ENCODE peak calls at places on chromosome 20, in five cellular contexts. U is PC-3; H is fibroblast of lung; A is CD4-positive, CD25-positive, alpha-beta regulatory T cell; J is adrenal gland. Z is an unnamed sample.

GRCh38 chr20:23083553-23084220 is 2.4 kb downstream of the CD93 start:
- DNase-seq in H (no peak), U (no peak), J (no peak), A (no peak), Z (no peak)

GRCh38 chr20:61694666-61695065 is 371.0 kb downstream of the TAF4 start:
- DNase-seq in H (no peak), A (no peak), J (no peak), U (no peak), Z (no peak)

GRCh38 chr20:62064788-62065668 is 653 bp downstream of the TAF4 start:
- DNase-seq in H (no peak), U (no peak), J (no peak), A (no peak), Z (no peak)

GRCh38 chr20:38729767-38730166 is 5.5 kb downstream of the SLC32A1 start:
- DNase-seq in H (no peak), U (no peak), J (no peak), A (no peak), Z (no peak)

GRCh38 chr20:49482621-49483017 is at the start of gene KCNB1:
- DNase-seq in A (peak), H (peak), U (peak), J (peak), Z (peak)

GRCh38 chr20:30811896-30812671 is 445.4 kb upstream of the DEFB115 start:
- DNase-seq in U (peak), J (peak), H (peak), A (no peak), Z (no peak)

GRCh38 chr20:24241466-24241865 is 228.0 kb upstream of the SYNDIG1 start:
- DNase-seq in H (no peak), J (no peak), U (no peak), A (no peak), Z (no peak)

GRCh38 chr20:18790787-18791186 is 22.8 kb upstream of the SCP2D1 start:
- DNase-seq in U (no peak), H (no peak), J (no peak), A (no peak), Z (no peak)

GRCh38 chr20:47187450-47188195 is 168.9 kb downstream of the ZMYND8 start:
- DNase-seq in U (no peak), A (peak), J (no peak), H (no peak), Z (no peak)

GRCh38 chr20:50323209-50323608 is 132.6 kb downstream of the CEBPB start:
- DNase-seq in A (no peak), J (no peak), H (no peak), U (no peak), Z (no peak)

GRCh38 chr20:32761831-32762753 is at the start of gene DNMT3B:
- DNase-seq in J (peak), U (peak), A (peak), H (peak), Z (no peak)

GRCh38 chr20:39862613-39863012 is 826.4 kb downstream of the MAFB start:
- DNase-seq in H (peak), A (no peak), U (no peak), J (no peak), Z (no peak)

GRCh38 chr20:32356935-32357868 is 929 bp upstream of the ASXL1 start:
- DNase-seq in H (no peak), A (no peak), J (peak), U (peak), Z (no peak)

GRCh38 chr20:38187512-38187911 is 22.4 kb upstream of the TGM2 start:
- DNase-seq in J (no peak), H (peak), U (no peak), A (no peak), Z (no peak)

GRCh38 chr20:6142348-6142993 is 19.6 kb upstream of the FERMT1 start:
- DNase-seq in J (peak), A (peak), U (peak), H (peak), Z (no peak)

GRCh38 chr20:61613885-61614284 is 361.8 kb downstream of the CDH4 start:
- DNase-seq in U (no peak), J (no peak), A (no peak), H (no peak), Z (no peak)

GRCh38 chr20:15033269-15033668 is 695.9 kb upstream of the FLRT3 start:
- DNase-seq in U (no peak), A (no peak), J (no peak), H (no peak), Z (no peak)

GRCh38 chr20:47557218-47557617 is 55.5 kb downstream of the NCOA3 start:
- DNase-seq in U (no peak), A (no peak), J (no peak), H (no peak), Z (no peak)

GRCh38 chr20:24303393-24303792 is 166.0 kb upstream of the SYNDIG1 start:
- DNase-seq in J (no peak), H (peak), U (peak), A (peak), Z (no peak)

GRCh38 chr20:63446174-63447024 is 26.1 kb downstream of the KCNQ2 start:
- DNase-seq in A (no peak), H (no peak), J (no peak), U (no peak), Z (no peak)
- H3K27ac ChIP-seq in A (no peak), H (no peak), J (no peak), U (no peak), Z (no peak)

GRCh38 chr20:8131598-8132014 is 460 bp upstream of the PLCB1 start:
- DNase-seq in H (peak), U (peak), A (no peak), J (no peak), Z (no peak)
- H3K4me3 ChIP-seq in H (peak), U (peak), A (no peak), J (no peak), Z (peak)

DNA sequence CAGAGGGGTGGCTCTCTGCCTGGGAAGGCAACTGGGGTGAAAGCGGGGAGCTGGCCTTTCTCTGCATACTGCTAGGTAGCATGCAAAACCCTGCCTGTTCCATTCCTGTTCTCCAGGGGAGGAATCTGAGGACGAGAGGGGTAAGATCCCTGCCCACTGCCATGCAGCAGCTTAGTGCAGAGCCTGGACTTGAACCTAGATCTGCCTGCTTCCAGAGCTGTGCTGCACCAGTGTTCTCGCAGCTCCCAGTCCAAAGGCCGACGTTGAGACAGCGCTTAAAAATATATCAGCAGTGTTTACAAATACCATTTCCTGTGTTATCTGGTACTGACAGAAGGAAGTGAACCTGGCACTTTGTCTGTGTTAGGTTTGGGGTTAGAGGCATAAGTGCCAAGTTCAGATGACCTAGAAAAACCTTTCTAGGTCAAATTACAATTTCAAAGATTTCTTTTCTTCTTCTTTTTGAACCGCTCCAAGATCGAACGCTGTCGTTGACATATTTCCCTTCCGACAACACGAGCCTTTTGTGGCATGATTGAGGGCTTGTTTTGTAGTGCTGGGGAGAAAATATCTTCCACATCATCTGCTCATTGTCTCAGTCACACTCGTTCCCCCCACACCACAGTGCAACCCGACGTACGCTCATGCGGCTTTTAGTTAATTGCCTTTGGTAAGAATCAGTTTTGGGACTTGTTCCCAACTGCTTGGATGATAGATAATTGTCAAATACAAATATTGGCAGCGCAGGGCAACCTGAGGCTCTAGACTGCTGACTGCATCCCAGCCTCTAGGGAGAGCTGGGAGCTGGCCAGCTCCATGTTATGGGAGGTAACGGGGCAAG is 44.6 kb downstream of the TOX2 start:
- DNase-seq in A (peak), J (no peak), H (peak), U (peak), Z (no peak)
- H3K27ac ChIP-seq in A (no peak), J (no peak), H (no peak), U (no peak), Z (no peak)

GRCh38 chr20:3093861-3094361 is 9.4 kb upstream of the AVP start:
- DNase-seq in H (no peak), A (peak), J (no peak), U (no peak), Z (no peak)

GRCh38 chr20:3094848-3095629 is 10.5 kb upstream of the AVP start:
- DNase-seq in U (no peak), A (no peak), J (no peak), H (no peak), Z (no peak)

GRCh38 chr20:3090565-3090964 is 6.0 kb upstream of the AVP start:
- DNase-seq in J (no peak), H (no peak), A (peak), U (no peak), Z (no peak)

GRCh38 chr20:3088031-3088430 is 3.5 kb upstream of the AVP start:
- DNase-seq in A (no peak), J (no peak), U (no peak), H (no peak), Z (no peak)

DNA sequence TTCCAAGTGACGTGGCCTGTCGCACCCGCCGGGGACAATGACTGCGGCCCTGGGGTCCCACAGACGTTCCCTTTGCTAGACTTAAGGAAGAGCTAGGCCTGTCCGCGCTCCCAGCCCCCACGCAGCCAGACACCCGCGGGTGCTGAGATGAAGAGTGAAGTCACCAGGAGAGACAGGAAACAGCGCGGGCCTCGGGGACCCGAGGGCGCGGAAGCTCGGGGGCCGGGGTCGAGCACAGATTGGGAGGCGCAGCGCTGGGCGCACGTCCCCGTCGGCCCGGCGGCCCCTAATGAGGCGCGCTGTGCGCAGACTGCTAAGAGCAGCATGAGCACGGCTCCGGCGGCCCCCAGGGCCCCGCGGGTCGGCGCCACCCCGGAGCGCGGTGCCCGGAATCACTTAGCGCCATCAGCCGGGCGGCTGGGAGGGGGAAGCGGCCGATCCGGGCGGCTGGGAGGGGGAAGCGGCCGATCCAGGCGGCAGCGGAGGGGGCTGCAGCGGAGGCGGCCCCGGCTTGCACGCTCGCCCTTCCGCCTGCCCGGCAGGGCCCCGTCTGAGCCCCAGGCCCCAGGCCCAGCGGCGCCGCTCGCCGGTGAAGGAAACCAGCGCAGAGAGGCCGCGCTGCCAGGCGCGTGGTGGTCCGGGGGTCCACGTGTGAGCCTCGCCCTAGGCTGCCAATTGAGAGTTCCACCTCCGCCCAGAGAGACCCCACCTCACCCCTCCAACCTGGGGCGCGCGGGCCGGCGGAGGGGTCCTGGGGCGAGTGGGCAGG is 8.3 kb upstream of the AVP start:
- DNase-seq in U (no peak), A (peak), H (no peak), J (no peak), Z (no peak)
- H3K4me3 ChIP-seq in U (no peak), A (peak), H (no peak), J (no peak), Z (peak)

Z was measured in iPS DF 6.9.